ENCODE peak calls at places on chromosomes 7 and 10, in nine cellular contexts. R is D721Med; J is astrocyte of the spinal cord; U is H9; S is CD4-positive, alpha-beta T cell; A is heart right ventricle; T is endothelial cell; H is fibroblast of lung; I is lower lobe of right lung. Q is an unnamed sample.

GRCh38 chr7:80182630-80183276 is 48.1 kb downstream of the GNAI1 start:
- DNase-seq in A (no peak), S (no peak), R (no peak), J (no peak), T (no peak), U (no peak), H (no peak), I (no peak), Q (no peak)

GRCh38 chr10:48523820-48524758 is 80.8 kb downstream of the ARHGAP22 start:
- DNase-seq in I (no peak), J (peak), A (no peak), U (peak), T (peak), S (no peak), H (no peak), R (peak), Q (peak)

GRCh38 chr7:111210996-111211395 is 120.1 kb downstream of the LRRN3 start:
- DNase-seq in A (no peak), U (no peak), R (no peak), S (no peak), H (peak), J (peak), T (no peak), I (no peak), Q (no peak)

GRCh38 chr7:36084485-36085091 is 68.5 kb upstream of the EEPD1 start:
- DNase-seq in S (no peak), J (peak), A (peak), H (peak), U (peak), I (no peak), T (peak), R (no peak), Q (peak)

GRCh38 chr10:69958232-69958902 is 94.3 kb upstream of the MACROH2A2 start:
- DNase-seq in I (no peak), A (no peak), R (no peak), J (peak), S (no peak), U (peak), T (peak), H (peak), Q (no peak)

GRCh38 chr10:24988831-24989769 is 26.9 kb downstream of the ENKUR start:
- DNase-seq in I (no peak), R (no peak), A (no peak), U (no peak), S (no peak), H (no peak), J (no peak), T (no peak), Q (no peak)

GRCh38 chr7:32905175-32905662 is 13.7 kb upstream of the KBTBD2 start:
- DNase-seq in I (peak), A (peak), R (no peak), H (peak), J (peak), S (peak), U (peak), T (peak), Q (no peak)

GRCh38 chr10:71283410-71283809 is 35.6 kb upstream of the SLC29A3 start:
- DNase-seq in J (no peak), S (no peak), T (no peak), H (no peak), U (no peak), A (no peak), I (no peak), R (no peak), Q (no peak)

GRCh38 chr10:17984056-17984455 is 32.3 kb downstream of the SLC39A12 start:
- DNase-seq in T (no peak), I (no peak), U (no peak), H (peak), J (peak), A (no peak), R (no peak), S (no peak), Q (no peak)

GRCh38 chr7:1288996-1289551 is 56.4 kb downstream of the UNCX start:
- DNase-seq in T (no peak), R (no peak), J (no peak), A (no peak), U (no peak), H (no peak), S (no peak), I (peak), Q (no peak)

GRCh38 chr7:1289681-1290261 is 57.1 kb downstream of the UNCX start:
- DNase-seq in U (no peak), T (no peak), R (no peak), H (no peak), J (no peak), A (no peak), S (no peak), I (peak), Q (no peak)

GRCh38 chr7:1291846-1292765 is 59.4 kb downstream of the UNCX start:
- DNase-seq in R (no peak), J (no peak), T (no peak), U (no peak), I (peak), S (no peak), A (no peak), H (no peak), Q (no peak)

GRCh38 chr7:1291040-1291689 is 58.5 kb downstream of the UNCX start:
- DNase-seq in I (peak), H (no peak), U (no peak), R (no peak), A (no peak), S (no peak), J (no peak), T (no peak), Q (no peak)

DNA sequence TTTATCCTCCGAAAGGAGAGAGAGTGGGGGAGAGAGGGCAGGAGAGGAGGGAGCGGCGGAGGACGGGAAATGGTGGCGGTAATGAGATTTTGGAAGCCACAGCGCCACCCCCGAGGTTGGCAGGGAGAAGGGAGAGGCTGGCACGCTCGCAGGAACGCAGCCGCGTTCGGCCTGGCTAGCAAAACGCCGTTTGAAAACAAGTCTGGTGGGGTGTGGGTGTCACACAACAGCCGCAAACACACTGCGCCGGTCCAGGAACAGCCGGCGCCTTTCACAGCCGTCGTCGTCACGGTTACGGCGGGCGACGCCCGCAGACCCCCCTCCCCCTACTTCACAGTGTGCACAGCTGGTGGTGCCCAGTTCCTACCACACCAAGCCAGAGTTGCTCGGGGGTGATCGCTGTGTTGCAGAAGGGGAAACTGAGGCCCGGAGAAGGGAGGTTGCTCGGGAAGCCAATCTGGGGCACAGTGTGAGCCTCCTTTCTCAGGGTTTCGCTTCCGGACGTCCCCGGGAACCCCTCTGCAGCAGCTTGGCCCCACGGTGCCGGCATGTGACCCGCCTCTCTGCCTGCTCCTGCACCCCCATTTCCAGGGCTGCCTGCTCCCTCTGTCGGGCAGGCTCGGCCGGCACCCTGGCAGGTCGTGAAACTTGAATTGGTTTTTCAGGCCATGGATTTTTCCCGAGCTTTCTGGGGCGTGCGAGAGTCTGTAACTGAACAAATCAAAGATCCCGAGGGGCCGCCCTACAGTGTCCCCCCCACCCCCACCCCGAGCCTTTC is 57.8 kb downstream of the UNCX start:
- DNase-seq in S (peak), R (no peak), U (peak), A (no peak), J (no peak), H (peak), T (no peak), I (peak), Q (no peak)
- TF ChIP-seq CTCF in S (no peak), R (peak), U (no peak), A (no peak), J (no peak), H (peak), T (no peak), I (no peak), Q (no peak)

GRCh38 chr7:132757778-132758177 is 181.5 kb upstream of the PLXNA4 start:
- DNase-seq in A (no peak), R (no peak), U (no peak), J (peak), T (no peak), H (peak), S (no peak), I (no peak), Q (no peak)

GRCh38 chr7:132752431-132752830 is 176.2 kb upstream of the PLXNA4 start:
- DNase-seq in H (peak), R (no peak), A (no peak), T (no peak), J (peak), U (no peak), S (no peak), I (no peak), Q (no peak)

GRCh38 chr7:132756482-132756990 is 180.3 kb upstream of the PLXNA4 start:
- DNase-seq in T (no peak), H (no peak), J (no peak), I (no peak), R (no peak), U (no peak), S (no peak), A (no peak), Q (no peak)

GRCh38 chr7:132758983-132759382 is 182.7 kb upstream of the PLXNA4 start:
- DNase-seq in R (no peak), I (no peak), T (no peak), S (no peak), U (no peak), H (no peak), A (no peak), J (no peak), Q (no peak)

DNA sequence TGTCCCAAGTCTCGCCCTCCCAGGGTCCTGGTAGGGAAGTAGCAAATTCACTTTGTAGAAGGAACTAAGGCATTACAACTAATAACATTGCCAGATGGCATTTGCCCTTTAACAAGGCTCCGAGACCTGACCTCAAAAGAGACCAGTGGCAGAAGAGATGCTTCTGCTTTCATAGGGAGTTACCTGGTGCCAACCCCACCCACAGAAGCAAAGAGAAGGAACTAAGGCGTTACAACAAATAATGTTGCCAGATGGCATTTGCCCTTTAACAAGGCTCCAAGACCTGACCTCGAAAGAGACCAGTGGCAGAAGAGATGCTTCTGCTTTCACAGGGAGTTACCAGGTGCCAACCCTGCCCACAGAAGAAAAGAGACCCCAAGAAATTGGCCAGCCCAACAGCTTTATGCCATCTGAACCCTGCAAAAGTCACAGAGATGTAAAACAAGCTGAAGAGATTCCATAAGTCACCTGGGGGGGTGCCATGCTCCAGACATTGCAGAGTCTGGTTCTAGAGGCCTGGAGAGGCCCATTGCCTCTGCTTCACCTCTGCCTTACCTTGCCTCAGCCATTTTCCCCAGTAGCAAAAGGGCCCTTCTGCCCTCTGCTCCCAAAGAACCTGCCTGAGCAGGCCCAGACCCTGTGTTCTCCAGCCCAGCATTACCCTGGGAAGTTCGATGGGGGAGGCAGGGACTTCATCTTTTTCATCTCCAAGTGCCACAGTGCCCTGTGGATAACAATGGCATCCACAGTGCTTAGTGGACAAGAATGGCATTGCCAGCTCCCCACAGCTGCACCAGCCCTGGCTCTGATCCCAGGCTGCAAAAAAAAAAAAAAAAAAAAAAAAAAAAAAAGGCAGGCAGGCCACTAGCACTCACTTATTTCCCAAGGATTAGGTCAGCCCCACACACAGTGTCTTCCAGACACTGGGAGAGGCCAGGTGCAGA is 179.5 kb upstream of the PLXNA4 start:
- DNase-seq in U (no peak), H (peak), R (no peak), I (no peak), A (no peak), T (no peak), S (no peak), J (peak), Q (no peak)
- TF ChIP-seq CTCF in U (no peak), H (no peak), R (no peak), I (no peak), A (peak), T (no peak), S (no peak), J (no peak), Q (no peak)

GRCh38 chr10:122525788-122526187 is 34.8 kb upstream of the DMBT1 start:
- DNase-seq in S (no peak), T (peak), U (no peak), H (no peak), R (no peak), I (no peak), A (no peak), J (no peak), Q (no peak)
- TF ChIP-seq CTCF in S (no peak), T (peak), U (peak), H (peak), R (no peak), I (peak), A (peak), J (peak), Q (no peak)

GRCh38 chr7:88789480-88790064 is 6.0 kb downstream of the TEX47 start:
- DNase-seq in T (no peak), S (no peak), J (peak), I (no peak), U (no peak), H (peak), A (no peak), R (no peak), Q (no peak)
- TF ChIP-seq CTCF in T (peak), S (peak), J (peak), I (peak), U (peak), H (peak), A (peak), R (peak), Q (peak)

DNA sequence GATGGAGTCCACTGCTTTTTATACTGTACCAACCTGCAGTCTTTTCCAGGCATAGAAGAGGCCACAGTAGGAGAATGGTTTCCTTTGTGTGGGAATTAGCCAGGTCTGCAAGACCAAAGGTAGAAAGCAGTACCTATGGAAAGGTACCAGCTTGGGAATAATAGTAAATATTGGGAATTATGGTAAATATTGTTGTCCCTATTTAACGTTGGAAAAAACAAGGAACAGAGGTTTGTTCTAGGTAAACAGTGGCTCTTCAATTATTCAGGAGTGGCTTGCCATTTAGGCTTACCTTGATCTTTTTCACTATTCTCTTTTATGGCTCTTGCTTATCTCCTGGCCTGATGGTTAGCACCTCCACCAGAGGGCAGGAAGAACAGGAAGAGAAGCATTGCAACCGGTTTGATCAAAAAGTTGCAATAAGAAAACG is 43.9 kb upstream of the GSAP start:
- DNase-seq in S (no peak), U (no peak), R (no peak), J (no peak), I (no peak), T (no peak), A (no peak), H (no peak), Q (no peak)
- TF ChIP-seq CTCF in S (no peak), U (peak), R (no peak), J (peak), I (peak), T (no peak), A (no peak), H (no peak), Q (no peak)

GRCh38 chr7:127895814-127896280 is 135.4 kb downstream of the LRRC4 start:
- DNase-seq in U (no peak), H (peak), J (no peak), T (no peak), A (no peak), S (no peak), I (no peak), R (no peak), Q (no peak)

GRCh38 chr7:127895360-127895759 is 135.9 kb downstream of the LRRC4 start:
- DNase-seq in T (no peak), I (no peak), J (no peak), H (no peak), R (no peak), A (no peak), U (no peak), S (no peak), Q (no peak)

GRCh38 chr7:127893547-127893946 is 137.7 kb downstream of the LRRC4 start:
- DNase-seq in T (no peak), H (no peak), A (no peak), I (no peak), S (no peak), U (no peak), J (no peak), R (no peak), Q (no peak)

GRCh38 chr7:127897704-127898454 is 133.4 kb downstream of the LRRC4 start:
- DNase-seq in H (peak), T (no peak), J (no peak), R (no peak), U (no peak), A (no peak), S (no peak), I (no peak), Q (no peak)

GRCh38 chr7:127896683-127897082 is 134.6 kb downstream of the LRRC4 start:
- DNase-seq in A (no peak), T (no peak), I (no peak), U (no peak), J (no peak), H (no peak), R (no peak), S (no peak), Q (no peak)
- TF ChIP-seq CTCF in A (no peak), T (no peak), I (no peak), U (no peak), J (no peak), H (no peak), R (no peak), S (no peak), Q (no peak)

DNA sequence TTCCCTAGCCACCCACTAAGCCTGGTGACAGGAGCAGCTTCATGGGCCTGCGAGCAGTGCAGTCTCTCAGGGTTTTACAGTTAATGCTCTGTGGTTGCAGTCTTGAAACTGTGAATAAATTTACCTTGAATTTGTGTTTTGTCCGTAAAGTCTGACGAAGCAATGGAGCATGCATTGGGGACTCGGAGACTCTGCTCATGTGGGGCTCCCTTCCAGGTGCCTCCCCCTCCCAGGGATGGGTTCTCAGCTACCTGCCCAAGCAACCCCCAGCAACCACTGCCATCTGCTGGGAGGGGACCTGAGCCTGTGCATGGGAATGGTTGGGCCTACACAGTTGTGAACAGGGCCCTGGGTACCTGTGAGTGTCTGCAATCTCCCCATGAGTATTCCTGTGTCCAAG is 36.3 kb upstream of the IKZF1 start:
- DNase-seq in H (no peak), I (no peak), R (no peak), J (no peak), T (no peak), A (no peak), U (no peak), S (no peak), Q (no peak)
- TF ChIP-seq CTCF in H (no peak), I (no peak), R (no peak), J (no peak), T (no peak), A (no peak), U (no peak), S (no peak), Q (no peak)

DNA sequence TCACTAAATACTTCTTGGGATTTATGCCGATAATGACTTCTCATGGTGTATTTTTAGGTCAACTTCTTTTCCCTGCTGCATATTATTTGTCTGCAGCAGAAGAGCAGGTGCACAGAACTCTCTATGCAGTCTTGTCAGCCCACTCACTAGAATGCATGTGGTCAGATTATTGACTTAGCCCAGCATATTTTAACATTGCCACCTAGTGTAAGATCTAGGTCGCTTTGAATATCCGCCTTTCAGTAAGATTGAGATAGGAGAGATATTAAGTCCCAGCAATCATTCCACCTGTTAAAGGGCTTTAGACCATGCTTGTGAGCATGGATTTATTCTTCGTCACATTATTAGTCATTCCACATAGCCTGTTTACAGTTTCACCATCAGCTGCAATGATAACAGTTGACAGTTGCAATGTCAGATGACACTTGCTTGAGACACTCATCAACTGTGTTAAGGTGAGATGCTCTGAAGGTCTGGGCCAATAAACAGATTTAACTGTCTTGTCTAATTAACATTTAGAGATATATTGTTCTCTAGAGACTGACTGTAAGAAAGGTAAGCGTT is 491.7 kb downstream of the ARL4A start:
- DNase-seq in J (peak), S (no peak), I (no peak), U (no peak), H (no peak), A (no peak), T (no peak), R (no peak), Q (no peak)
- TF ChIP-seq CTCF in J (peak), S (no peak), I (peak), U (peak), H (peak), A (peak), T (no peak), R (peak), Q (no peak)

Q was measured in sigmoid colon.